ENCODE peak calls at places on chromosomes 16 and 17, in nine cellular contexts. Q is naive thymus-derived CD4-positive, alpha-beta T cell; W is glutamatergic neuron; E is head of caudate nucleus; M is HTR-8/SVneo; S is astrocyte of the hippocampus; T is T-cell; N is activated CD8-positive, alpha-beta memory T cell treated with anti-CD3 and anti-CD28 coated beads for 48 hours; O is activated CD8-positive, alpha-beta T cell treated with anti-CD3 and anti-CD28 coated beads, Interleukin-2, amount 10 ng/mL, durations not matched to agents 7 days and 5 days. R is an unnamed sample.

GRCh38 chr16:88828711-88829110 is 17.0 kb upstream of the APRT start:
- DNase-seq in Q (no peak), W (no peak), E (no peak), M (no peak), S (no peak), T (no peak), N (no peak), O (no peak), R (no peak)

GRCh38 chr17:81482673-81483072 is 29.9 kb downstream of the ACTG1 start:
- DNase-seq in Q (no peak), W (no peak), E (no peak), M (no peak), S (no peak), T (no peak), N (no peak), O (no peak), R (no peak)

GRCh38 chr16:88464447-88465318 is 11.6 kb downstream of the ZFPM1 start:
- DNase-seq in Q (no peak), W (no peak), E (no peak), M (no peak), S (no peak), T (no peak), N (no peak), O (no peak), R (no peak)

GRCh38 chr16:50696575-50697420 is 3.4 kb downstream of the NOD2 start:
- DNase-seq in Q (no peak), W (no peak), E (no peak), M (peak; percentile 24), S (no peak), T (peak; percentile 51), N (no peak), O (no peak), R (peak; percentile 53)

GRCh38 chr16:46822270-46822669 is 8.7 kb downstream of the C16orf87 start:
- DNase-seq in Q (no peak), W (no peak), E (peak; percentile 58), M (peak; percentile 5), S (peak; percentile 59), T (no peak), N (no peak), O (no peak), R (no peak)

GRCh38 chr17:6098466-6099180 is 28.4 kb downstream of the WSCD1 start:
- DNase-seq in Q (no peak), W (no peak), E (no peak), M (no peak), S (peak; percentile 14), T (no peak), N (no peak), O (no peak), R (no peak)

GRCh38 chr17:17795946-17796786 is 40.6 kb downstream of the SREBF1 start:
- DNase-seq in Q (no peak), W (no peak), E (no peak), M (no peak), S (no peak), T (no peak), N (no peak), O (no peak), R (no peak)

GRCh38 chr16:53504161-53504663 is 1.2 kb upstream of the AKTIP start:
- DNase-seq in Q (no peak), W (peak; percentile 46), E (peak; percentile 47), M (no peak), S (peak; percentile 59), T (no peak), N (no peak), O (peak; percentile 45), R (no peak)

GRCh38 chr16:67694611-67695010 is 24.5 kb downstream of the GFOD2 start:
- DNase-seq in Q (no peak), W (no peak), E (no peak), M (no peak), S (no peak), T (no peak), N (no peak), O (no peak), R (no peak)

GRCh38 chr16:29899516-29900101 is at the start of gene SEZ6L2:
- DNase-seq in Q (no peak), W (peak; percentile 91), E (peak; percentile 87), M (peak; percentile 96), S (peak; percentile 94), T (no peak), N (peak; percentile 85), O (peak; percentile 79), R (no peak)

GRCh38 chr16:10906914-10907756 is 30.1 kb downstream of the CIITA start:
- DNase-seq in Q (no peak), W (no peak), E (peak; percentile 33), M (no peak), S (peak; percentile 52), T (no peak), N (no peak), O (no peak), R (no peak)

GRCh38 chr17:58630883-58631522 is 60.8 kb downstream of the TEX14 start:
- DNase-seq in Q (no peak), W (peak; percentile 25), E (peak; percentile 26), M (no peak), S (no peak), T (peak; percentile 11), N (no peak), O (peak; percentile 59), R (no peak)

GRCh38 chr16:53849585-53849984 is 145.6 kb downstream of the FTO start:
- DNase-seq in Q (no peak), W (no peak), E (no peak), M (no peak), S (no peak), T (no peak), N (no peak), O (no peak), R (no peak)

GRCh38 chr16:69107311-69107962 is 2.0 kb downstream of the HAS3 start:
- DNase-seq in Q (no peak), W (peak; percentile 54), E (no peak), M (no peak), S (peak; percentile 47), T (no peak), N (no peak), O (no peak), R (no peak)

GRCh38 chr16:27544671-27545070 is 5.0 kb downstream of the GTF3C1 start:
- DNase-seq in Q (no peak), W (no peak), E (no peak), M (no peak), S (no peak), T (no peak), N (no peak), O (no peak), R (no peak)

GRCh38 chr17:60322056-60322387 is 69.9 kb downstream of the USP32 start:
- DNase-seq in Q (no peak), W (no peak), E (no peak), M (no peak), S (no peak), T (no peak), N (no peak), O (no peak), R (no peak)

GRCh38 chr16:81451753-81452680 is 7.4 kb downstream of the CMIP start:
- DNase-seq in Q (no peak), W (no peak), E (peak; percentile 54), M (no peak), S (no peak), T (peak; percentile 56), N (no peak), O (peak; percentile 72), R (no peak)

GRCh38 chr16:1770328-1771071 is 843 bp downstream of the NME3 start:
- DNase-seq in Q (peak; percentile 39), W (peak; percentile 72), E (peak; percentile 54), M (no peak), S (peak; percentile 70), T (peak; percentile 45), N (peak; percentile 33), O (peak; percentile 47), R (no peak)

GRCh38 chr16:12971216-12971615 is 69.8 kb downstream of the SHISA9 start:
- DNase-seq in Q (no peak), W (peak; percentile 41), E (peak; percentile 88), M (no peak), S (peak; percentile 61), T (no peak), N (no peak), O (no peak), R (no peak)

GRCh38 chr17:83032781-83033180 is 46.6 kb upstream of the METRNL start:
- DNase-seq in Q (no peak), W (no peak), E (no peak), M (no peak), S (no peak), T (no peak), N (no peak), O (no peak), R (no peak)

GRCh38 chr17:27524594-27524993 is 68.3 kb downstream of the KSR1 start:
- DNase-seq in Q (no peak), W (no peak), E (no peak), M (no peak), S (no peak), T (no peak), N (no peak), O (no peak), R (no peak)

GRCh38 chr16:30166202-30166902 is 17.1 kb upstream of the CORO1A start:
- DNase-seq in Q (no peak), W (no peak), E (no peak), M (no peak), S (no peak), T (no peak), N (no peak), O (peak; percentile 53), R (peak; percentile 33)

GRCh38 chr17:27539152-27539551 is 82.9 kb downstream of the KSR1 start:
- DNase-seq in Q (no peak), W (no peak), E (no peak), M (no peak), S (no peak), T (no peak), N (no peak), O (no peak), R (no peak)

GRCh38 chr17:71970312-71970711 is 150.5 kb upstream of the SOX9 start:
- DNase-seq in Q (no peak), W (no peak), E (peak; percentile 22), M (peak; percentile 18), S (peak; percentile 14), T (no peak), N (no peak), O (no peak), R (no peak)

GRCh38 chr16:3073448-3073847 is 8.0 kb downstream of the IL32 start:
- DNase-seq in Q (no peak), W (no peak), E (no peak), M (no peak), S (no peak), T (no peak), N (no peak), O (no peak), R (no peak)

GRCh38 chr16:53988136-53988535 is 284.2 kb downstream of the FTO start:
- DNase-seq in Q (no peak), W (no peak), E (no peak), M (no peak), S (no peak), T (no peak), N (no peak), O (no peak), R (no peak)

GRCh38 chr17:80820331-80820730 is 171.3 kb upstream of the CHMP6 start:
- DNase-seq in Q (no peak), W (no peak), E (no peak), M (no peak), S (no peak), T (no peak), N (no peak), O (no peak), R (no peak)

GRCh38 chr16:10867199-10867598 is 9.8 kb upstream of the CIITA start:
- DNase-seq in Q (no peak), W (no peak), E (no peak), M (no peak), S (no peak), T (no peak), N (no peak), O (no peak), R (no peak)

GRCh38 chr16:79170565-79171242 is 429.8 kb downstream of the MAF start:
- DNase-seq in Q (no peak), W (no peak), E (no peak), M (no peak), S (no peak), T (no peak), N (no peak), O (no peak), R (no peak)

GRCh38 chr16:51409001-51409675 is 258.1 kb upstream of the SALL1 start:
- DNase-seq in Q (no peak), W (no peak), E (no peak), M (no peak), S (no peak), T (no peak), N (no peak), O (no peak), R (no peak)

GRCh38 chr17:18921912-18922451 is 30.0 kb upstream of the SLC5A10 start:
- DNase-seq in Q (no peak), W (no peak), E (no peak), M (no peak), S (no peak), T (no peak), N (no peak), O (peak; percentile 42), R (no peak)